ENCODE peak calls at places on chromosome 6, in five cellular contexts. Q is astrocyte of the cerebellum, A is ovary, Y is nephron progenitor cell, F is GM13976. Z is an unnamed sample.

GRCh38 chr6:105077592-105078463 is 102.0 kb downstream of the POPDC3 start:
- DNase-seq in Q (peak), A (no peak), Y (no peak), F (peak), Z (no peak)

GRCh38 chr6:136737343-136738177 is 54.7 kb downstream of the MAP3K5 start:
- DNase-seq in Q (no peak), A (peak), Y (no peak), F (no peak), Z (no peak)

GRCh38 chr6:53975966-53976610 is 135.2 kb upstream of the MLIP start:
- DNase-seq in Q (peak), A (no peak), Y (no peak), F (no peak), Z (no peak)

GRCh38 chr6:142819603-142820335 is 125.2 kb downstream of the HIVEP2 start:
- DNase-seq in Q (no peak), A (no peak), Y (no peak), F (peak), Z (no peak)

GRCh38 chr6:160742090-160742489 is 40.0 kb downstream of the PLG start:
- DNase-seq in Q (no peak), A (no peak), Y (no peak), F (no peak), Z (no peak)

GRCh38 chr6:93164781-93165180 is 254.6 kb downstream of the EPHA7 start:
- DNase-seq in Q (no peak), A (no peak), Y (no peak), F (no peak), Z (no peak)

GRCh38 chr6:125899726-125900182 is 56.8 kb upstream of the HINT3 start:
- DNase-seq in Q (no peak), A (no peak), Y (no peak), F (no peak), Z (no peak)

GRCh38 chr6:99416226-99416625 is 8.9 kb downstream of the PNISR start:
- DNase-seq in Q (no peak), A (no peak), Y (no peak), F (no peak), Z (no peak)

GRCh38 chr6:112464901-112465661 is 118.0 kb downstream of the RFPL4B start:
- DNase-seq in Q (no peak), A (no peak), Y (no peak), F (no peak), Z (no peak)

GRCh38 chr6:87127737-87128136 is 27.6 kb upstream of the ZNF292 start:
- DNase-seq in Q (no peak), A (no peak), Y (no peak), F (no peak), Z (no peak)

GRCh38 chr6:22470454-22471368 is 98.7 kb upstream of the HDGFL1 start:
- DNase-seq in Q (peak), A (peak), Y (no peak), F (no peak), Z (no peak)

GRCh38 chr6:158441639-158442308 is 118.1 kb upstream of the TMEM181 start:
- DNase-seq in Q (no peak), A (peak), Y (no peak), F (no peak), Z (no peak)

GRCh38 chr6:89562114-89562815 is 76.3 kb downstream of the LYRM2 start:
- DNase-seq in Q (no peak), A (no peak), Y (no peak), F (no peak), Z (no peak)

GRCh38 chr6:21265264-21266044 is 328.1 kb upstream of the SOX4 start:
- DNase-seq in Q (no peak), A (no peak), Y (no peak), F (no peak), Z (no peak)

GRCh38 chr6:129490551-129491245 is 219.3 kb downstream of the ARHGAP18 start:
- DNase-seq in Q (peak), A (peak), Y (no peak), F (peak), Z (no peak)

DNA sequence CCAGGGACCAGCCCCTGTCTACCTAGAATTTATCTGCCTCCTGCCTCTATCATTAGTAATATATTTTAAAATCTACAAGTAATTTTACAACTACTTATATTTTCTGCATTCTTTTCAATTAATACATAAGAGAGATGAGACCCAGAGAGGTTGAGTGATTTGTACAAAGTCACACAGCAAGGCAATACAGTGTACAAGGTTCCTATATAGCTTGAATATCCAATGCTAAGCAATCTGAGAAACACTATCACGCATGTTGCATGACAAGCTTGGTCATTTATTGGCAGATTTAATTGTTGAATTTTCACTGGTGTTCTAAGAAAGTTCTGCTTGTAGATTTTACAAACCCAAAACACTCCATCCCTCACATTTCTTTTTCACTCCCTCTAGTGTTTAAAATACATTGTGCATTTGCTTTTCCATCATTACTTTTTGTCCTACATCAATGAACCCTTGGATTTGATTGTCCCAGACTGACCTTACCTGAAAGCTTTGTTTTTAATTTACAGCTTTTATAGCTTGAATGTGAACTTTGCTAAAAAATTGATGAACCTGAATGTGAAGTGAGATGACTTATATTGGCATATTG is 520.9 kb upstream of the CITED2 start:
- DNase-seq in Q (no peak), A (no peak), Y (no peak), F (no peak), Z (no peak)
- TF ChIP-seq CTCF in Q (no peak), A (no peak), Y (no peak), F (no peak), Z (no peak)

DNA sequence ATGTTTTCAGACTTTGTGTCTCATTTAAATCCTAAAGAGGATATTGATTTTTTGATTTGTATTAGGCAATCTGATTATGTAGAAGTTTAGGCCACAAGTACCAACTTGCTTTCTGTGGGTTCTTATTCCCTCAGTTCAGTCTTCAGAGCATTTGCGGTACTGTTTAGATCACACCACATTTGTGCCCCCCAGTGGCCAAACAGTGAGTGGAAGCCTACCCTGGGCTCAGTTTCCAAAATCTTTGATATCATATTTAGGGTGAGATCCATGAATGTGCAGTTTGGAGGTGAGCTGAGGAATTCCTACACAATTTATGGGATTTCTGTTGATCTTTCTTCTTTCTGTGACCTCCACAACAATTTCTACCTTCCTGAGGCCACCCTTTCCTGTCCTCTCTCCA is 92.3 kb upstream of the FUT9 start:
- DNase-seq in Q (no peak), A (no peak), Y (peak), F (peak), Z (no peak)
- TF ChIP-seq CTCF in Q (peak), A (no peak), Y (peak), F (no peak), Z (peak)

GRCh38 chr6:39891353-39891752 is 42.9 kb downstream of the MOCS1 start:
- DNase-seq in Q (no peak), A (no peak), Y (no peak), F (no peak), Z (no peak)

GRCh38 chr6:39891976-39892375 is 42.3 kb downstream of the MOCS1 start:
- DNase-seq in Q (no peak), A (no peak), Y (no peak), F (no peak), Z (no peak)

GRCh38 chr6:39887692-39888450 is 46.4 kb downstream of the MOCS1 start:
- DNase-seq in Q (peak), A (peak), Y (peak), F (no peak), Z (peak)

GRCh38 chr6:39886871-39887270 is 47.4 kb downstream of the MOCS1 start:
- DNase-seq in Q (no peak), A (no peak), Y (no peak), F (no peak), Z (no peak)

GRCh38 chr6:39889229-39889628 is 45.0 kb downstream of the MOCS1 start:
- DNase-seq in Q (no peak), A (no peak), Y (no peak), F (no peak), Z (no peak)
- TF ChIP-seq CTCF in Q (no peak), A (no peak), Y (no peak), F (no peak), Z (no peak)

GRCh38 chr6:108715832-108716231 is 132.4 kb upstream of the ARMC2 start:
- DNase-seq in Q (no peak), A (no peak), Y (no peak), F (no peak), Z (no peak)

GRCh38 chr6:108716801-108717791 is 131.1 kb upstream of the ARMC2 start:
- DNase-seq in Q (no peak), A (no peak), Y (no peak), F (no peak), Z (no peak)

GRCh38 chr6:108714012-108714773 is 134.0 kb upstream of the ARMC2 start:
- DNase-seq in Q (peak), A (peak), Y (no peak), F (no peak), Z (no peak)

GRCh38 chr6:108712946-108713345 is 135.3 kb upstream of the ARMC2 start:
- DNase-seq in Q (no peak), A (no peak), Y (no peak), F (no peak), Z (no peak)

GRCh38 chr6:108714774-108715414 is 133.3 kb upstream of the ARMC2 start:
- DNase-seq in Q (peak), A (no peak), Y (no peak), F (no peak), Z (no peak)
- TF ChIP-seq CTCF in Q (peak), A (no peak), Y (no peak), F (no peak), Z (no peak)

GRCh38 chr6:133467231-133467981 is 226.2 kb downstream of the EYA4 start:
- DNase-seq in Q (no peak), A (no peak), Y (no peak), F (no peak), Z (no peak)
- TF ChIP-seq CTCF in Q (no peak), A (no peak), Y (no peak), F (no peak), Z (no peak)

GRCh38 chr6:116393430-116393829 is 22.7 kb downstream of the DSE start:
- DNase-seq in Q (no peak), A (no peak), Y (no peak), F (peak), Z (no peak)
- TF ChIP-seq CTCF in Q (peak), A (no peak), Y (no peak), F (no peak), Z (no peak)

GRCh38 chr6:28537065-28537464 is 11.4 kb downstream of the GPX5 start:
- DNase-seq in Q (no peak), A (no peak), Y (peak), F (no peak), Z (no peak)

GRCh38 chr6:28534880-28535279 is 9.2 kb downstream of the GPX5 start:
- DNase-seq in Q (no peak), A (no peak), Y (no peak), F (no peak), Z (no peak)

GRCh38 chr6:28530777-28531176 is 5.1 kb downstream of the GPX5 start:
- DNase-seq in Q (no peak), A (no peak), Y (no peak), F (no peak), Z (no peak)

GRCh38 chr6:28531479-28532128 is 5.9 kb downstream of the GPX5 start:
- DNase-seq in Q (no peak), A (no peak), Y (no peak), F (no peak), Z (no peak)
- TF ChIP-seq CTCF in Q (no peak), A (no peak), Y (no peak), F (no peak), Z (no peak)

Z was measured in progenitor cell of endocrine pancreas.